ENCODE peak calls at places on chromosome 5, in six cellular contexts. A, V, U, M, B and J are unnamed samples.

GRCh38 chr5:61311836-61312808 is 19.9 kb upstream of the ZSWIM6 start:
- DNase-seq in A (no peak), V (no peak), U (no peak), M (peak), B (no peak), J (peak)

GRCh38 chr5:57211039-57211438 is 37.2 kb downstream of the GPBP1 start:
- DNase-seq in A (no peak), V (no peak), U (peak), M (no peak), B (no peak), J (no peak)

GRCh38 chr5:98308960-98309359 is 464.5 kb upstream of the RGMB start:
- DNase-seq in A (no peak), V (no peak), U (no peak), M (peak), B (no peak), J (peak)

GRCh38 chr5:103291606-103292005 is 33.0 kb downstream of the MACIR start:
- DNase-seq in A (no peak), V (no peak), U (no peak), M (no peak), B (no peak), J (no peak)

GRCh38 chr5:168843277-168843997 is 264.3 kb upstream of the PANK3 start:
- DNase-seq in A (no peak), V (no peak), U (no peak), M (no peak), B (no peak), J (no peak)

GRCh38 chr5:67066815-67067214 is 129.8 kb downstream of the CD180 start:
- DNase-seq in A (no peak), V (no peak), U (no peak), M (peak), B (no peak), J (no peak)

GRCh38 chr5:133317558-133317957 is 265.7 kb downstream of the HSPA4 start:
- DNase-seq in A (no peak), V (peak), U (no peak), M (no peak), B (no peak), J (no peak)

GRCh38 chr5:139806111-139806510 is 10.5 kb downstream of the PSD2 start:
- DNase-seq in A (no peak), V (no peak), U (no peak), M (no peak), B (no peak), J (no peak)

GRCh38 chr5:158531899-158532298 is 567.8 kb downstream of the EBF1 start:
- DNase-seq in A (no peak), V (no peak), U (no peak), M (no peak), B (no peak), J (no peak)

GRCh38 chr5:153135416-153135815 is 355.1 kb upstream of the GRIA1 start:
- DNase-seq in A (no peak), V (peak), U (no peak), M (no peak), B (no peak), J (no peak)

GRCh38 chr5:158482201-158482600 is 617.5 kb downstream of the EBF1 start:
- DNase-seq in A (no peak), V (no peak), U (no peak), M (no peak), B (no peak), J (no peak)

GRCh38 chr5:38845555-38846378 is at the start of gene OSMR:
- DNase-seq in A (peak), V (peak), U (peak), M (peak), B (peak), J (peak)

GRCh38 chr5:39714036-39714698 is 289.4 kb upstream of the DAB2 start:
- DNase-seq in A (peak), V (peak), U (no peak), M (peak), B (peak), J (peak)

GRCh38 chr5:140041492-140042421 is 1.3 kb downstream of the NRG2 start:
- DNase-seq in A (no peak), V (peak), U (peak), M (peak), B (peak), J (peak)

GRCh38 chr5:170280090-170280493 is 17.5 kb downstream of the LCP2 start:
- DNase-seq in A (peak), V (peak), U (no peak), M (no peak), B (peak), J (no peak)

GRCh38 chr5:170275376-170275994 is 22.1 kb downstream of the LCP2 start:
- DNase-seq in A (no peak), V (no peak), U (no peak), M (no peak), B (no peak), J (no peak)

GRCh38 chr5:170277953-170278352 is 19.6 kb downstream of the LCP2 start:
- DNase-seq in A (no peak), V (no peak), U (no peak), M (no peak), B (peak), J (no peak)

GRCh38 chr5:170283296-170283695 is 14.3 kb downstream of the LCP2 start:
- DNase-seq in A (no peak), V (no peak), U (no peak), M (no peak), B (no peak), J (no peak)

GRCh38 chr5:170278611-170279500 is 18.7 kb downstream of the LCP2 start:
- DNase-seq in A (no peak), V (peak), U (no peak), M (no peak), B (peak), J (no peak)
- H2BK5ac ChIP-seq in A (no peak), V (peak), U (peak), M (no peak), B (no peak), J (no peak)

DNA sequence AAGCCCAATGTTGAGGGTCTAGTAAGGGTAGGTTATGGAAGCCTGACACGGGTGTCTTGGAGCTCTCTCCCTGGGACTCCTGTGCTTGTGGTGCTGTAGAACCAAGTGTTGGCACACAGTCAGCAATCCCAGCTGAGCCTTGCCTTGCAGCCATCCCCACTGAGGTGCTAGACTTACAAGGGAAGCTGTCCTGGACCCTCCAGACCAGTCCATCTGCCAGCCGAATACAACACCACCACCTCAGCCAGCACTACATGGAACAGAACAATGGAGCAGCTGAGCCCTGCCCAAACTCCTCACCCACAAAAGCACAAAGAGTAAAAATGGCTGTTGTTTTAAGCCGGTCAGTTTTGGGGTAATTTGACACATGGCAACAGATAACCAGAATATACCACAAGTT is 90.5 kb upstream of the DNAH5 start:
- DNase-seq in A (no peak), V (peak), U (no peak), M (peak), B (no peak), J (no peak)
- H2AK5ac ChIP-seq in A (no peak), V (no peak), U (peak), M (peak), B (no peak), J (peak)

GRCh38 chr5:107772418-107773310 is 101.9 kb upstream of the EFNA5 start:
- DNase-seq in A (no peak), V (peak), U (no peak), M (no peak), B (peak), J (no peak)

GRCh38 chr5:107773479-107773878 is 102.7 kb upstream of the EFNA5 start:
- DNase-seq in A (no peak), V (no peak), U (no peak), M (no peak), B (no peak), J (no peak)

GRCh38 chr5:107769531-107769930 is 98.8 kb upstream of the EFNA5 start:
- DNase-seq in A (no peak), V (no peak), U (no peak), M (no peak), B (no peak), J (no peak)

GRCh38 chr5:107770051-107770450 is 99.3 kb upstream of the EFNA5 start:
- DNase-seq in A (no peak), V (no peak), U (no peak), M (no peak), B (no peak), J (peak)

GRCh38 chr5:107771926-107772325 is 101.2 kb upstream of the EFNA5 start:
- DNase-seq in A (no peak), V (no peak), U (no peak), M (no peak), B (no peak), J (no peak)
- H2BK5ac ChIP-seq in A (no peak), V (no peak), U (no peak), M (no peak), B (no peak), J (no peak)

GRCh38 chr5:179733764-179734126 is 1.1 kb downstream of the MAML1 start:
- DNase-seq in A (peak), V (no peak), U (no peak), M (no peak), B (no peak), J (no peak)
- H2AK5ac ChIP-seq in A (peak), V (no peak), U (no peak), M (peak), B (no peak), J (no peak)

GRCh38 chr5:68682400-68683152 is 411.2 kb upstream of the SLC30A5 start:
- DNase-seq in A (no peak), V (no peak), U (no peak), M (no peak), B (no peak), J (no peak)
- H2BK5ac ChIP-seq in A (no peak), V (no peak), U (no peak), M (no peak), B (no peak), J (no peak)

GRCh38 chr5:52799983-52800393 is 12.3 kb downstream of the ITGA1 start:
- DNase-seq in A (peak), V (peak), U (peak), M (peak), B (peak), J (peak)
- H2AK5ac ChIP-seq in A (peak), V (no peak), U (no peak), M (peak), B (no peak), J (peak)

DNA sequence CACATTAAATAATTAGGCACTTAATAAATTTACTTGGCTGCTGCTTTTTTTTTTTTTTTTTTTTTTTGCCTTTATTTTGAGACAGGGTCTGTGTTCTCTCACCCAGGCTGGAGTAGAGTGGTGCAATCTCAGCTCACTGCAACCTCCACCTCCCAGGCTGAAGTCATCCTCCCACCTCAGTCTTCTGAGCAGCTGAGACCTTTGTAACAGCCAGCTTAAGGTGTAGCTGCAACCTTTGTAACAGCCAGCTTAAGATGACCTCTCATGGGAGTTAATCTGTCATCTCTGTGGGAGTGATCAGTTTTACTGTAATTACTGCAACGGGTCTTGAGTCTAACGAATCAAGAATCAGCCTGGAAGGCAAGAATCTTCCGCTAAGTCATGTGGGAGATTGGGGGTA is 31.6 kb upstream of the SNX2 start:
- DNase-seq in A (no peak), V (peak), U (no peak), M (no peak), B (no peak), J (no peak)
- H2BK5ac ChIP-seq in A (no peak), V (no peak), U (no peak), M (no peak), B (no peak), J (no peak)

GRCh38 chr5:134370871-134371833 is at the start of gene UBE2B:
- DNase-seq in A (peak), V (peak), U (peak), M (peak), B (peak), J (peak)
- H2AK5ac ChIP-seq in A (no peak), V (no peak), U (no peak), M (peak), B (no peak), J (peak)

DNA sequence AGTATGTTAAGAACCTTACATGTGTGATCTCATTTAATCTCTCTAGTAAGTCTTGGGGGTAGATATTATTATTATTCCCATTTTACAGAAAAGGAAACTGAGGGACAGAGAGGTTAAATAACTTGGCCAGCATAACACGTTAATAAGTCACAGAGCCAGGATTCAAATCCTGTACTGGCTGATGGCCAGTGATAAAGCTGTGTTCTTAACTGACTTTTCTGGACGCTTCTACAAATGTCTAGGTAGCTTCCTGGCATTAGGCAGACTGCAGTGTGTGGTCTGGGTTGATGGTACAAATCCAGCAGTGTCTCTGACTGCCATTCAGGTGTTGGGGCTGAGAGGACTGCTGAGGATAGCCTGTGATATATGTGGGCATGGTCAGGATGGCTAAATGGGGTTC is 125.8 kb upstream of the CXCL14 start:
- DNase-seq in A (no peak), V (no peak), U (no peak), M (no peak), B (no peak), J (no peak)
- H2BK5ac ChIP-seq in A (no peak), V (no peak), U (no peak), M (no peak), B (no peak), J (no peak)